ENCODE peak calls at places on chromosomes 5 and 9, in seven cellular contexts. G, R, N, J, B, W and D are unnamed samples.

GRCh38 chr9:126956929-126957686 is 42.5 kb downstream of the RALGPS1 start:
- DNase-seq in B (no peak), G (peak; percentile 50), J (peak; percentile 90), W (peak; percentile 64), N (peak; percentile 66), R (peak; percentile 81), D (no peak)

GRCh38 chr5:107705390-107706014 is 34.8 kb upstream of the EFNA5 start:
- DNase-seq in J (peak; percentile 90), B (no peak), R (peak; percentile 77), W (no peak), G (no peak), N (no peak), D (no peak)

GRCh38 chr5:160434022-160434531 is 12.4 kb downstream of the PTTG1 start:
- DNase-seq in J (peak; percentile 82), B (no peak), G (no peak), W (no peak), N (peak; percentile 79), R (no peak), D (no peak)

GRCh38 chr5:148696438-148697036 is 42.2 kb upstream of the HTR4 start:
- DNase-seq in W (no peak), J (no peak), B (no peak), N (no peak), R (no peak), G (no peak), D (no peak)

GRCh38 chr5:62650197-62650596 is 71.6 kb downstream of the LRRC70 start:
- DNase-seq in R (peak; percentile 4), N (no peak), G (no peak), W (no peak), B (no peak), J (no peak), D (no peak)

GRCh38 chr5:124806026-124806856 is 59.8 kb upstream of the ZNF608 start:
- DNase-seq in J (peak; percentile 96), R (peak; percentile 81), G (peak; percentile 92), W (no peak), B (no peak), N (peak; percentile 64), D (no peak)

GRCh38 chr9:95722141-95722540 is 153.3 kb upstream of the ERCC6L2 start:
- DNase-seq in N (no peak), R (no peak), J (no peak), W (no peak), B (no peak), G (no peak), D (no peak)

GRCh38 chr9:131140112-131140511 is 14.7 kb downstream of the NUP214 start:
- DNase-seq in B (no peak), R (no peak), W (no peak), J (no peak), N (no peak), G (no peak), D (no peak)

GRCh38 chr5:91194861-91195460 is 188.2 kb downstream of the ARRDC3 start:
- DNase-seq in G (no peak), R (no peak), B (no peak), N (no peak), W (no peak), J (no peak), D (no peak)

GRCh38 chr5:134053314-134053839 is 48.6 kb upstream of the VDAC1 start:
- DNase-seq in G (no peak), W (no peak), R (no peak), B (no peak), N (no peak), J (no peak), D (no peak)

GRCh38 chr5:42721484-42721883 is 35.1 kb upstream of the CCDC152 start:
- DNase-seq in B (no peak), G (no peak), R (no peak), W (no peak), N (no peak), J (no peak), D (no peak)

GRCh38 chr5:80654054-80654390 is 430 bp upstream of the MSH3 start:
- DNase-seq in N (peak; percentile 35), R (no peak), J (no peak), B (no peak), W (no peak), G (no peak), D (no peak)

GRCh38 chr5:35900997-35901396 is 37.4 kb downstream of the CAPSL start:
- DNase-seq in W (no peak), G (no peak), B (no peak), J (no peak), R (no peak), N (no peak), D (no peak)

GRCh38 chr9:129150122-129150521 is 27.9 kb downstream of the IER5L start:
- DNase-seq in G (no peak), B (no peak), R (no peak), N (no peak), W (no peak), J (no peak), D (no peak)

GRCh38 chr9:81636280-81636653 is 53.1 kb downstream of the TLE1 start:
- DNase-seq in J (no peak), B (no peak), G (no peak), N (no peak), W (no peak), R (no peak), D (no peak)
- TF ChIP-seq CTCF in J (no peak), B (no peak), G (no peak), N (no peak), W (no peak), R (no peak), D (no peak)

GRCh38 chr9:104863180-104863883 is 64.6 kb downstream of the ABCA1 start:
- DNase-seq in J (peak; percentile 77), B (peak; percentile 44), W (peak; percentile 56), N (peak; percentile 88), R (peak; percentile 93), G (peak; percentile 88), D (peak; percentile 59)
- TF ChIP-seq CTCF in J (peak; percentile 90), B (peak; percentile 82), W (peak; percentile 84), N (peak; percentile 94), R (peak; percentile 88), G (peak; percentile 91), D (peak; percentile 94)

GRCh38 chr5:155049569-155050383 is 36.2 kb downstream of the KIF4B start:
- DNase-seq in J (peak; percentile 46), G (peak; percentile 24), N (peak; percentile 41), R (peak; percentile 4), W (no peak), B (no peak), D (no peak)
- TF ChIP-seq CTCF in J (peak; percentile 36), G (peak; percentile 50), N (peak; percentile 45), R (peak; percentile 12), W (peak; percentile 42), B (no peak), D (peak; percentile 13)

GRCh38 chr9:35029241-35029640 is 39.7 kb downstream of the DNAJB5 start:
- DNase-seq in G (no peak), R (no peak), B (no peak), N (no peak), J (peak; percentile 81), W (no peak), D (no peak)

GRCh38 chr9:35026671-35027070 is 37.1 kb downstream of the DNAJB5 start:
- DNase-seq in G (peak; percentile 33), B (no peak), N (no peak), W (no peak), J (no peak), R (no peak), D (no peak)

GRCh38 chr9:35028341-35028740 is 38.8 kb downstream of the DNAJB5 start:
- DNase-seq in J (peak; percentile 80), W (no peak), B (no peak), G (no peak), R (peak; percentile 33), N (no peak), D (no peak)

GRCh38 chr9:35027871-35028270 is 38.3 kb downstream of the DNAJB5 start:
- DNase-seq in B (no peak), G (no peak), R (peak; percentile 51), J (no peak), N (no peak), W (no peak), D (no peak)

GRCh38 chr9:35027361-35027760 is 37.8 kb downstream of the DNAJB5 start:
- DNase-seq in N (no peak), W (no peak), R (no peak), J (no peak), G (no peak), B (no peak), D (no peak)
- TF ChIP-seq CTCF in N (no peak), W (no peak), R (no peak), J (no peak), G (no peak), B (no peak), D (no peak)